ENCODE peak calls at places on chromosomes 2 and 18, in five cellular contexts. W, L, I, N and J are unnamed samples.

GRCh38 chr2:95043300-95043786 is 17.8 kb downstream of the MAL start:
- DNase-seq in W (no peak), L (no peak), I (no peak), N (peak), J (peak)

GRCh38 chr18:58785171-58785805 is 79.4 kb upstream of the ZNF532 start:
- DNase-seq in W (no peak), L (no peak), I (no peak), N (peak), J (no peak)

GRCh38 chr18:72041313-72042032 is 502.7 kb downstream of the CBLN2 start:
- DNase-seq in W (no peak), L (no peak), I (no peak), N (no peak), J (no peak)

GRCh38 chr2:25740810-25741381 is 67.5 kb upstream of the DTNB start:
- DNase-seq in W (no peak), L (no peak), I (no peak), N (peak), J (no peak)

GRCh38 chr18:74476154-74476553 is 19.0 kb upstream of the DIPK1C start:
- DNase-seq in W (no peak), L (no peak), I (no peak), N (no peak), J (peak)

GRCh38 chr18:51603551-51603950 is 406.1 kb upstream of the MEX3C start:
- DNase-seq in W (no peak), L (no peak), I (no peak), N (no peak), J (no peak)

GRCh38 chr2:114550895-114551793 is 108.7 kb downstream of the DPP10 start:
- DNase-seq in W (peak), L (no peak), I (no peak), N (peak), J (peak)

GRCh38 chr2:96509847-96510230 is 4.7 kb upstream of the NEURL3 start:
- DNase-seq in W (no peak), L (no peak), I (no peak), N (no peak), J (no peak)

GRCh38 chr2:50449306-50449705 is 582.6 kb downstream of the NRXN1 start:
- DNase-seq in W (no peak), L (no peak), I (no peak), N (peak), J (no peak)

GRCh38 chr2:31219131-31219969 is 2.0 kb upstream of the CAPN14 start:
- DNase-seq in W (peak), L (no peak), I (no peak), N (no peak), J (no peak)